ENCODE peak calls at places on chromosomes 7 and 10, in ten cellular contexts. One of them, this sample, is unnamed.

GRCh38 chr7:115924398-115924797 is 106.2 kb downstream of the TFEC start:
- DNase-seq in Calu3: no peak
- DNase-seq in upper lobe of right lung: no peak
- DNase-seq in fibroblast of lung: peak; percentile 23
- DNase-seq in endothelial cell: no peak
- DNase-seq in nephron progenitor cell: no peak
- DNase-seq in cardiac muscle cell: no peak
- DNase-seq in kidney: no peak
- DNase-seq in coronary artery: no peak
- DNase-seq in Peyer's patch: no peak
- DNase-seq in this sample: no peak

GRCh38 chr7:93030605-93031225 is 87.1 kb downstream of the SAMD9 start:
- DNase-seq in Calu3: no peak
- DNase-seq in upper lobe of right lung: no peak
- DNase-seq in fibroblast of lung: no peak
- DNase-seq in endothelial cell: no peak
- DNase-seq in nephron progenitor cell: no peak
- DNase-seq in cardiac muscle cell: no peak
- DNase-seq in kidney: no peak
- DNase-seq in coronary artery: no peak
- DNase-seq in Peyer's patch: no peak
- DNase-seq in this sample: no peak

GRCh38 chr7:21903074-21903786 is 42.5 kb downstream of the CDCA7L start:
- DNase-seq in Calu3: no peak
- DNase-seq in upper lobe of right lung: no peak
- DNase-seq in fibroblast of lung: no peak
- DNase-seq in endothelial cell: no peak
- DNase-seq in nephron progenitor cell: no peak
- DNase-seq in cardiac muscle cell: peak; percentile 14
- DNase-seq in kidney: no peak
- DNase-seq in coronary artery: no peak
- DNase-seq in Peyer's patch: no peak
- DNase-seq in this sample: no peak

GRCh38 chr7:42151309-42151708 is 85.7 kb downstream of the GLI3 start:
- DNase-seq in Calu3: no peak
- DNase-seq in upper lobe of right lung: no peak
- DNase-seq in fibroblast of lung: peak; percentile 82
- DNase-seq in endothelial cell: no peak
- DNase-seq in nephron progenitor cell: no peak
- DNase-seq in cardiac muscle cell: peak; percentile 34
- DNase-seq in kidney: no peak
- DNase-seq in coronary artery: no peak
- DNase-seq in Peyer's patch: no peak
- DNase-seq in this sample: no peak

GRCh38 chr7:90345548-90346319 is 782 bp upstream of the GTPBP10 start:
- DNase-seq in Calu3: no peak
- DNase-seq in upper lobe of right lung: no peak
- DNase-seq in fibroblast of lung: peak; percentile 55
- DNase-seq in endothelial cell: no peak
- DNase-seq in nephron progenitor cell: no peak
- DNase-seq in cardiac muscle cell: peak; percentile 64
- DNase-seq in kidney: no peak
- DNase-seq in coronary artery: no peak
- DNase-seq in Peyer's patch: no peak
- DNase-seq in this sample: no peak

GRCh38 chr7:92740713-92741126 is 95.7 kb downstream of the CDK6 start:
- DNase-seq in Calu3: peak; percentile 64
- DNase-seq in upper lobe of right lung: no peak
- DNase-seq in fibroblast of lung: peak; percentile 69
- DNase-seq in endothelial cell: no peak
- DNase-seq in nephron progenitor cell: no peak
- DNase-seq in cardiac muscle cell: peak; percentile 68
- DNase-seq in kidney: no peak
- DNase-seq in coronary artery: no peak
- DNase-seq in Peyer's patch: no peak
- DNase-seq in this sample: no peak

GRCh38 chr7:122702872-122703510 is at the start of gene RNF148:
- DNase-seq in Calu3: no peak
- DNase-seq in upper lobe of right lung: no peak
- DNase-seq in fibroblast of lung: peak; percentile 6
- DNase-seq in endothelial cell: no peak
- DNase-seq in nephron progenitor cell: no peak
- DNase-seq in cardiac muscle cell: no peak
- DNase-seq in kidney: no peak
- DNase-seq in coronary artery: no peak
- DNase-seq in Peyer's patch: no peak
- DNase-seq in this sample: no peak

GRCh38 chr10:116271593-116272496 is 1.2 kb downstream of the GFRA1 start:
- DNase-seq in Calu3: no peak
- DNase-seq in upper lobe of right lung: no peak
- DNase-seq in fibroblast of lung: peak; percentile 11
- DNase-seq in endothelial cell: peak; percentile 43
- DNase-seq in nephron progenitor cell: peak; percentile 45
- DNase-seq in cardiac muscle cell: no peak
- DNase-seq in kidney: peak; percentile 84
- DNase-seq in coronary artery: no peak
- DNase-seq in Peyer's patch: no peak
- DNase-seq in this sample: no peak

GRCh38 chr10:10831085-10831484 is 186.6 kb upstream of the CELF2 start:
- DNase-seq in Calu3: no peak
- DNase-seq in upper lobe of right lung: peak; percentile 73
- DNase-seq in fibroblast of lung: peak; percentile 87
- DNase-seq in endothelial cell: no peak
- DNase-seq in nephron progenitor cell: no peak
- DNase-seq in cardiac muscle cell: peak; percentile 80
- DNase-seq in kidney: no peak
- DNase-seq in coronary artery: peak; percentile 94
- DNase-seq in Peyer's patch: peak; percentile 63
- DNase-seq in this sample: no peak

GRCh38 chr7:1113548-1113885 is 25.6 kb downstream of the GPER1 start:
- DNase-seq in Calu3: no peak
- DNase-seq in upper lobe of right lung: peak; percentile 42
- DNase-seq in fibroblast of lung: no peak
- DNase-seq in endothelial cell: no peak
- DNase-seq in nephron progenitor cell: no peak
- DNase-seq in cardiac muscle cell: no peak
- DNase-seq in kidney: peak; percentile 46
- DNase-seq in coronary artery: no peak
- DNase-seq in Peyer's patch: no peak
- DNase-seq in this sample: no peak

GRCh38 chr7:124942405-124942804 is 12.8 kb upstream of the POT1 start:
- DNase-seq in Calu3: no peak
- DNase-seq in upper lobe of right lung: no peak
- DNase-seq in fibroblast of lung: no peak
- DNase-seq in endothelial cell: no peak
- DNase-seq in nephron progenitor cell: no peak
- DNase-seq in cardiac muscle cell: no peak
- DNase-seq in kidney: no peak
- DNase-seq in coronary artery: no peak
- DNase-seq in Peyer's patch: no peak
- DNase-seq in this sample: no peak

GRCh38 chr7:45136106-45137060 is 21.2 kb upstream of the RAMP3 start:
- DNase-seq in Calu3: peak; percentile 78
- DNase-seq in upper lobe of right lung: no peak
- DNase-seq in fibroblast of lung: peak; percentile 80
- DNase-seq in endothelial cell: peak; percentile 67
- DNase-seq in nephron progenitor cell: peak; percentile 65
- DNase-seq in cardiac muscle cell: peak; percentile 84
- DNase-seq in kidney: no peak
- DNase-seq in coronary artery: no peak
- DNase-seq in Peyer's patch: peak; percentile 72
- DNase-seq in this sample: no peak

DNA sequence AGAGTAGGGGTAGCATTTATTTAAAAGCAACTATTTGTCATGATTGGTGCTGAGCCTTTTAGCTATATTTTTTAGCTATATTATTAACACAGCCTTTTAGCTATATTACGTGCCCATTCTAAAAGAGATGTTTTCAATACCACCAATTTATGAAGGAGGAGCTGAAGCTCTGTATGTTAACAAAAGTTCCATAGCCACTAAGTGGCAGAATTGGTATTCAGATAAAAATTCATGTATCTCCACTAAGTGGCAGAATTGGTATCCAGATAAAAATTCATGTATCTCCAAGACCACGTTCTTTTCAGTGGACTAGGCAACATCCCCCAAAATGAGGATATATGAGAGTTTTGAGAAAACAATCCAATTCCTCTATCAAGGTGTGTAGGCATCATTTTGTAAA is 268.6 kb downstream of the HGF start:
- DNase-seq in Calu3: no peak
- DNase-seq in upper lobe of right lung: no peak
- DNase-seq in fibroblast of lung: peak; percentile 83
- DNase-seq in endothelial cell: no peak
- DNase-seq in nephron progenitor cell: no peak
- DNase-seq in cardiac muscle cell: peak; percentile 81
- DNase-seq in kidney: no peak
- DNase-seq in coronary artery: no peak
- DNase-seq in Peyer's patch: no peak
- DNase-seq in this sample: no peak
- TF ChIP-seq CTCF in Calu3: no peak
- TF ChIP-seq CTCF in upper lobe of right lung: peak; percentile 17
- TF ChIP-seq CTCF in fibroblast of lung: peak; percentile 45
- TF ChIP-seq CTCF in endothelial cell: no peak
- TF ChIP-seq CTCF in nephron progenitor cell: no peak
- TF ChIP-seq CTCF in cardiac muscle cell: peak; percentile 48
- TF ChIP-seq CTCF in kidney: no peak
- TF ChIP-seq CTCF in coronary artery: no peak
- TF ChIP-seq CTCF in Peyer's patch: no peak
- TF ChIP-seq CTCF in this sample: peak; percentile 76

GRCh38 chr7:48899932-48900331 is 24.4 kb upstream of the CDC14C start:
- DNase-seq in Calu3: no peak
- DNase-seq in upper lobe of right lung: no peak
- DNase-seq in fibroblast of lung: peak; percentile 40
- DNase-seq in endothelial cell: no peak
- DNase-seq in nephron progenitor cell: no peak
- DNase-seq in cardiac muscle cell: peak; percentile 21
- DNase-seq in kidney: no peak
- DNase-seq in coronary artery: no peak
- DNase-seq in Peyer's patch: no peak
- DNase-seq in this sample: no peak

DNA sequence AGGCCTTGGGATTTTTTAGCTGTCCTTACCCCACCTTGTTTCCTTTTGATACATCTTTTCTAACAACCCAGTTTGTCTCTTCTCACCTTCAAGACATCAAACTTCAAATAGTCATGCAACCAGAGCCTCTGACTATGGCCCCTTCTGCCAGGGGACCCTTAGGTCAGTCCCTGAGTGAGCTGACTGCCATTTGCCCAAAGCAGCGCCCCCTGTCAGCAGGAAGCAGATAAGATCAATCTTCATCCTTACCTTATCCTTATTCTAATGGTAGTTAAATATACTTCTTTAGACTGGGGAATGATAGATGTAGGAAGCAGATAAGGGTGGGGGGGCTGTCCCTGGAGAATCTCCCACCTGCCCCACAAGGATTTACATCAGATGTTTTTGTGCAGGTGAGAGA is 29.8 kb upstream of the CDC14C start:
- DNase-seq in Calu3: no peak
- DNase-seq in upper lobe of right lung: no peak
- DNase-seq in fibroblast of lung: no peak
- DNase-seq in endothelial cell: no peak
- DNase-seq in nephron progenitor cell: no peak
- DNase-seq in cardiac muscle cell: no peak
- DNase-seq in kidney: no peak
- DNase-seq in coronary artery: no peak
- DNase-seq in Peyer's patch: no peak
- DNase-seq in this sample: no peak
- TF ChIP-seq CTCF in Calu3: no peak
- TF ChIP-seq CTCF in upper lobe of right lung: no peak
- TF ChIP-seq CTCF in fibroblast of lung: no peak
- TF ChIP-seq CTCF in endothelial cell: no peak
- TF ChIP-seq CTCF in nephron progenitor cell: no peak
- TF ChIP-seq CTCF in cardiac muscle cell: no peak
- TF ChIP-seq CTCF in kidney: no peak
- TF ChIP-seq CTCF in coronary artery: no peak
- TF ChIP-seq CTCF in Peyer's patch: no peak
- TF ChIP-seq CTCF in this sample: no peak

DNA sequence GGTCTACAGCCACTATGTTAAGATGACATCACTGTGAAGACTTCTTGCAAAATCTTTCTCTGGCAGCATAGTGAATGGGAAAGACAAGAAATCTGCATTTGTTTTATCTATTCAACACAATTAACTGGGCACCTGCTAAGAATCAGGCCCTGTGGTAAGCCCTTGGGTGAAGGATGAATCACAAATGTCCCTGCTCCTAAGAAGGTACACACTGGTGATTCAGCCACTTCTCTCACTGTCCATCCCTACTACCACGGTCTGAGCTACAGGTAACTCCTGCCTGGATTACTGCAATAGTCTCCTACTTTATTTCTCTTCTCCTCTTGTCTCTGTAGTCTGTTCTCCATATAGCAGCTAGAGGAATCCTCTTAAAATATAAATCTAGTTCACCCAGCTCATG is 116.1 kb downstream of the HIBADH start:
- DNase-seq in Calu3: no peak
- DNase-seq in upper lobe of right lung: no peak
- DNase-seq in fibroblast of lung: no peak
- DNase-seq in endothelial cell: no peak
- DNase-seq in nephron progenitor cell: no peak
- DNase-seq in cardiac muscle cell: no peak
- DNase-seq in kidney: no peak
- DNase-seq in coronary artery: no peak
- DNase-seq in Peyer's patch: no peak
- DNase-seq in this sample: no peak
- TF ChIP-seq CTCF in Calu3: no peak
- TF ChIP-seq CTCF in upper lobe of right lung: no peak
- TF ChIP-seq CTCF in fibroblast of lung: no peak
- TF ChIP-seq CTCF in endothelial cell: no peak
- TF ChIP-seq CTCF in nephron progenitor cell: no peak
- TF ChIP-seq CTCF in cardiac muscle cell: no peak
- TF ChIP-seq CTCF in kidney: no peak
- TF ChIP-seq CTCF in coronary artery: no peak
- TF ChIP-seq CTCF in Peyer's patch: no peak
- TF ChIP-seq CTCF in this sample: no peak

DNA sequence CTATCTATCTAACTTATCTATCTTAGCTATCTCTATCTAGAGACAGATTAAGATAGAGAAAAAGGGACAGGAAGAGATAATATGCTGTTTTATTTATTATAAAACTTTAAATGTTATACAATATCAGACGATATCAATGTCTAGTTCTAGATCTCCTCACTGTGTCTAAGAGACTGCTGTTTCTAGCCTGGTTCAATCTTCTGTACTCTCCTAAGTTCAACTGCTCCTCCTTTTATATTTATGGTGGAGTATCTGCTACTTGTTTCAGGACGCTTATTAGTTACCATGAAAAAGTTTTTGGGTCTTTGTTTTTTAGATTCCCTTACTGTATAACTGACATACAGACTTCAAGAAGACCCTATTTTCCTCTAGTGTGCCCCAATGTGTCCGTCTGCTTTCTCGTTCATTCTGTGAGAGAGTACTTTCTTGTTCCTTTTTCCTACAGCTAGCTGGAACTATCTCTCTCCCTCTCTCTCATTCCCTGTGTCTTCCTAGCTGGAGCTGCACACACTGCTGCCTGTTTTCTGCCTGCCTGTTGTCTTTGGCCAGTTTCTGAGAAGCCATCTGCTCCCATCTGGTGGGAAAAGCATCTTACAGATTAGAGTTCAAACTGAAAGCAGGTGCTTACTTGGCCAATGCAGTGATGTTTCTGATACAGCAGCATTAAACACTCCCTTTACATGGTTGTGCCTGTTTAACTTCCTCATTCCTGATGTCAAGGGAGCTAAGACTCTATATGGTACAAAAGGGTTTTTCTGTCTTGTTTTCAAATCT is 49.4 kb upstream of the ARL4A start:
- DNase-seq in Calu3: no peak
- DNase-seq in upper lobe of right lung: no peak
- DNase-seq in fibroblast of lung: peak; percentile 37
- DNase-seq in endothelial cell: no peak
- DNase-seq in nephron progenitor cell: no peak
- DNase-seq in cardiac muscle cell: no peak
- DNase-seq in kidney: no peak
- DNase-seq in coronary artery: no peak
- DNase-seq in Peyer's patch: no peak
- DNase-seq in this sample: no peak
- TF ChIP-seq CTCF in Calu3: no peak
- TF ChIP-seq CTCF in upper lobe of right lung: no peak
- TF ChIP-seq CTCF in fibroblast of lung: no peak
- TF ChIP-seq CTCF in endothelial cell: no peak
- TF ChIP-seq CTCF in nephron progenitor cell: no peak
- TF ChIP-seq CTCF in cardiac muscle cell: no peak
- TF ChIP-seq CTCF in kidney: no peak
- TF ChIP-seq CTCF in coronary artery: no peak
- TF ChIP-seq CTCF in Peyer's patch: no peak
- TF ChIP-seq CTCF in this sample: no peak

This sample was measured in osteocyte.